ENCODE peak calls at places on chromosomes 6 and 20, in five cellular contexts. One of them, this sample, is unnamed.
A peak's percentile ranks its signal among the peaks of the same experiment; 100 is the strongest.

GRCh38 chr6:103122766-103123601 is 1729.5 kb downstream of the GRIK2 start:
- DNase-seq in left ventricle myocardium inferior: no peak
- DNase-seq in BJ: no peak
- DNase-seq in brain microvascular endothelial cell: peak; percentile 40
- DNase-seq in Peyer's patch: peak; percentile 50
- DNase-seq in this sample: peak; percentile 15

GRCh38 chr6:33826537-33826936 is 22.7 kb upstream of the MLN start:
- DNase-seq in Peyer's patch: no peak
- DNase-seq in BJ: no peak
- DNase-seq in left ventricle myocardium inferior: no peak
- DNase-seq in brain microvascular endothelial cell: no peak
- DNase-seq in this sample: no peak

GRCh38 chr20:32477594-32478512 is 107.3 kb downstream of the NOL4L start:
- DNase-seq in Peyer's patch: no peak
- DNase-seq in BJ: no peak
- DNase-seq in left ventricle myocardium inferior: peak; percentile 14
- DNase-seq in brain microvascular endothelial cell: no peak
- DNase-seq in this sample: no peak

GRCh38 chr20:60838297-60838696 is 413.8 kb upstream of the CDH4 start:
- DNase-seq in Peyer's patch: no peak
- DNase-seq in BJ: no peak
- DNase-seq in brain microvascular endothelial cell: no peak
- DNase-seq in left ventricle myocardium inferior: no peak
- DNase-seq in this sample: no peak

GRCh38 chr20:50610212-50610718 is 81.1 kb downstream of the RIPOR3 start:
- DNase-seq in BJ: no peak
- DNase-seq in brain microvascular endothelial cell: no peak
- DNase-seq in Peyer's patch: no peak
- DNase-seq in left ventricle myocardium inferior: no peak
- DNase-seq in this sample: no peak

GRCh38 chr20:24718696-24719095 is 230.4 kb upstream of the CST7 start:
- DNase-seq in Peyer's patch: no peak
- DNase-seq in brain microvascular endothelial cell: no peak
- DNase-seq in left ventricle myocardium inferior: no peak
- DNase-seq in BJ: no peak
- DNase-seq in this sample: no peak

GRCh38 chr6:158053377-158054313 is 72.0 kb downstream of the SYNJ2 start:
- DNase-seq in brain microvascular endothelial cell: no peak
- DNase-seq in Peyer's patch: no peak
- DNase-seq in BJ: no peak
- DNase-seq in left ventricle myocardium inferior: no peak
- DNase-seq in this sample: no peak

GRCh38 chr6:32973934-32974333 is 5.5 kb downstream of the BRD2 start:
- DNase-seq in BJ: no peak
- DNase-seq in brain microvascular endothelial cell: peak; percentile 45
- DNase-seq in Peyer's patch: no peak
- DNase-seq in left ventricle myocardium inferior: no peak
- DNase-seq in this sample: peak; percentile 33

GRCh38 chr20:49877254-49877990 is 37.9 kb downstream of the SPATA2 start:
- DNase-seq in left ventricle myocardium inferior: no peak
- DNase-seq in BJ: no peak
- DNase-seq in brain microvascular endothelial cell: no peak
- DNase-seq in Peyer's patch: peak; percentile 10
- DNase-seq in this sample: no peak

GRCh38 chr6:34011298-34011697 is 134.6 kb downstream of the GRM4 start:
- DNase-seq in left ventricle myocardium inferior: no peak
- DNase-seq in Peyer's patch: no peak
- DNase-seq in brain microvascular endothelial cell: no peak
- DNase-seq in BJ: no peak
- DNase-seq in this sample: no peak

GRCh38 chr6:35568967-35569606 is 56.4 kb upstream of the TULP1 start:
- DNase-seq in brain microvascular endothelial cell: no peak
- DNase-seq in left ventricle myocardium inferior: peak; percentile 51
- DNase-seq in Peyer's patch: peak; percentile 79
- DNase-seq in BJ: no peak
- DNase-seq in this sample: no peak

GRCh38 chr20:63402860-63403220 is 41.7 kb upstream of the CHRNA4 start:
- DNase-seq in brain microvascular endothelial cell: no peak
- DNase-seq in Peyer's patch: no peak
- DNase-seq in left ventricle myocardium inferior: no peak
- DNase-seq in BJ: no peak
- DNase-seq in this sample: no peak

GRCh38 chr6:170030284-170031095 is 260.4 kb downstream of the DLL1 start:
- DNase-seq in BJ: no peak
- DNase-seq in brain microvascular endothelial cell: no peak
- DNase-seq in left ventricle myocardium inferior: peak; percentile 9
- DNase-seq in Peyer's patch: peak; percentile 31
- DNase-seq in this sample: no peak

GRCh38 chr20:62356948-62357667 is 10.0 kb downstream of the LAMA5 start:
- DNase-seq in left ventricle myocardium inferior: peak; percentile 75
- DNase-seq in Peyer's patch: no peak
- DNase-seq in BJ: no peak
- DNase-seq in brain microvascular endothelial cell: peak; percentile 64
- DNase-seq in this sample: peak; percentile 57

GRCh38 chr6:54282186-54282585 is 26.1 kb upstream of the TINAG start:
- DNase-seq in Peyer's patch: no peak
- DNase-seq in BJ: peak; percentile 92
- DNase-seq in left ventricle myocardium inferior: no peak
- DNase-seq in brain microvascular endothelial cell: peak; percentile 30
- DNase-seq in this sample: peak; percentile 59

GRCh38 chr20:34980543-34981213 is 25.0 kb downstream of the MYH7B start:
- DNase-seq in BJ: no peak
- DNase-seq in brain microvascular endothelial cell: no peak
- DNase-seq in Peyer's patch: no peak
- DNase-seq in left ventricle myocardium inferior: peak; percentile 61
- DNase-seq in this sample: no peak

GRCh38 chr20:23436681-23437080 is 2.8 kb upstream of the CSTL1 start:
- DNase-seq in BJ: no peak
- DNase-seq in Peyer's patch: no peak
- DNase-seq in left ventricle myocardium inferior: no peak
- DNase-seq in brain microvascular endothelial cell: peak; percentile 33
- DNase-seq in this sample: no peak

GRCh38 chr6:139942333-139942732 is 567.9 kb upstream of the CITED2 start:
- DNase-seq in brain microvascular endothelial cell: no peak
- DNase-seq in BJ: no peak
- DNase-seq in Peyer's patch: no peak
- DNase-seq in left ventricle myocardium inferior: no peak
- DNase-seq in this sample: no peak

GRCh38 chr6:36594816-36595167 is 630 bp downstream of the SRSF3 start:
- DNase-seq in brain microvascular endothelial cell: no peak
- DNase-seq in BJ: no peak
- DNase-seq in Peyer's patch: peak; percentile 40
- DNase-seq in left ventricle myocardium inferior: no peak
- DNase-seq in this sample: no peak

GRCh38 chr6:20811112-20811746 is 277.0 kb downstream of the CDKAL1 start:
- DNase-seq in Peyer's patch: no peak
- DNase-seq in brain microvascular endothelial cell: peak; percentile 99
- DNase-seq in BJ: peak; percentile 96
- DNase-seq in left ventricle myocardium inferior: no peak
- DNase-seq in this sample: peak; percentile 97

GRCh38 chr6:136657629-136658028 is 107.4 kb upstream of the MAP7 start:
- DNase-seq in BJ: no peak
- DNase-seq in brain microvascular endothelial cell: peak; percentile 54
- DNase-seq in left ventricle myocardium inferior: no peak
- DNase-seq in Peyer's patch: no peak
- DNase-seq in this sample: peak; percentile 19

GRCh38 chr20:45087115-45087785 is 13.7 kb downstream of the KCNS1 start:
- DNase-seq in left ventricle myocardium inferior: no peak
- DNase-seq in brain microvascular endothelial cell: no peak
- DNase-seq in Peyer's patch: no peak
- DNase-seq in BJ: no peak
- DNase-seq in this sample: no peak

GRCh38 chr6:53579338-53579737 is 34.4 kb upstream of the GCLC start:
- DNase-seq in brain microvascular endothelial cell: no peak
- DNase-seq in Peyer's patch: no peak
- DNase-seq in left ventricle myocardium inferior: no peak
- DNase-seq in BJ: no peak
- DNase-seq in this sample: no peak

GRCh38 chr6:47086051-47086770 is 44.1 kb upstream of the ADGRF1 start:
- DNase-seq in brain microvascular endothelial cell: no peak
- DNase-seq in BJ: no peak
- DNase-seq in left ventricle myocardium inferior: no peak
- DNase-seq in Peyer's patch: no peak
- DNase-seq in this sample: no peak

GRCh38 chr20:50312682-50313187 is 122.1 kb downstream of the CEBPB start:
- DNase-seq in BJ: peak; percentile 79
- DNase-seq in brain microvascular endothelial cell: no peak
- DNase-seq in Peyer's patch: peak; percentile 72
- DNase-seq in left ventricle myocardium inferior: peak; percentile 70
- DNase-seq in this sample: peak; percentile 90

GRCh38 chr6:38213275-38213674 is 393.7 kb downstream of the ZFAND3 start:
- DNase-seq in brain microvascular endothelial cell: no peak
- DNase-seq in Peyer's patch: no peak
- DNase-seq in BJ: no peak
- DNase-seq in left ventricle myocardium inferior: no peak
- DNase-seq in this sample: no peak

GRCh38 chr6:99467509-99468106 is 42.5 kb upstream of the PNISR start:
- DNase-seq in Peyer's patch: no peak
- DNase-seq in left ventricle myocardium inferior: no peak
- DNase-seq in brain microvascular endothelial cell: no peak
- DNase-seq in BJ: no peak
- DNase-seq in this sample: peak; percentile 16

GRCh38 chr6:136226027-136226673 is 24.0 kb downstream of the MTFR2 start:
- DNase-seq in BJ: no peak
- DNase-seq in brain microvascular endothelial cell: peak; percentile 30
- DNase-seq in left ventricle myocardium inferior: peak; percentile 27
- DNase-seq in Peyer's patch: peak; percentile 78
- DNase-seq in this sample: peak; percentile 21

GRCh38 chr6:13710552-13711383 is 867 bp downstream of the RANBP9 start:
- DNase-seq in BJ: no peak
- DNase-seq in brain microvascular endothelial cell: no peak
- DNase-seq in left ventricle myocardium inferior: peak; percentile 27
- DNase-seq in Peyer's patch: peak; percentile 73
- DNase-seq in this sample: no peak

GRCh38 chr6:80543598-80544181 is 437.2 kb downstream of the BCKDHB start:
- DNase-seq in BJ: no peak
- DNase-seq in brain microvascular endothelial cell: peak; percentile 91
- DNase-seq in left ventricle myocardium inferior: no peak
- DNase-seq in Peyer's patch: no peak
- DNase-seq in this sample: peak; percentile 39

GRCh38 chr6:136127856-136128255 is 122.3 kb downstream of the MTFR2 start:
- DNase-seq in left ventricle myocardium inferior: no peak
- DNase-seq in BJ: no peak
- DNase-seq in Peyer's patch: no peak
- DNase-seq in brain microvascular endothelial cell: no peak
- DNase-seq in this sample: no peak

GRCh38 chr20:9744551-9744950 is 94.3 kb downstream of the PAK5 start:
- DNase-seq in Peyer's patch: no peak
- DNase-seq in brain microvascular endothelial cell: no peak
- DNase-seq in BJ: no peak
- DNase-seq in left ventricle myocardium inferior: no peak
- DNase-seq in this sample: no peak

GRCh38 chr6:122651031-122651430 is 40.8 kb downstream of the PKIB start:
- DNase-seq in BJ: no peak
- DNase-seq in brain microvascular endothelial cell: no peak
- DNase-seq in left ventricle myocardium inferior: no peak
- DNase-seq in Peyer's patch: no peak
- DNase-seq in this sample: no peak

GRCh38 chr6:52416629-52417151 is 3.5 kb upstream of the EFHC1 start:
- DNase-seq in BJ: no peak
- DNase-seq in left ventricle myocardium inferior: no peak
- DNase-seq in Peyer's patch: no peak
- DNase-seq in brain microvascular endothelial cell: peak; percentile 59
- DNase-seq in this sample: peak; percentile 80

GRCh38 chr20:10673176-10673830 is 496 bp downstream of the JAG1 start:
- DNase-seq in BJ: no peak
- DNase-seq in brain microvascular endothelial cell: no peak
- DNase-seq in Peyer's patch: peak; percentile 53
- DNase-seq in left ventricle myocardium inferior: no peak
- DNase-seq in this sample: no peak

GRCh38 chr6:149566372-149567193 is at the start of gene GINM1:
- DNase-seq in left ventricle myocardium inferior: peak; percentile 53
- DNase-seq in brain microvascular endothelial cell: peak; percentile 17
- DNase-seq in BJ: no peak
- DNase-seq in Peyer's patch: peak; percentile 78
- DNase-seq in this sample: no peak
- TF ChIP-seq CTCF in left ventricle myocardium inferior: no peak
- TF ChIP-seq CTCF in brain microvascular endothelial cell: no peak
- TF ChIP-seq CTCF in BJ: no peak
- TF ChIP-seq CTCF in Peyer's patch: no peak
- TF ChIP-seq CTCF in this sample: no peak

DNA sequence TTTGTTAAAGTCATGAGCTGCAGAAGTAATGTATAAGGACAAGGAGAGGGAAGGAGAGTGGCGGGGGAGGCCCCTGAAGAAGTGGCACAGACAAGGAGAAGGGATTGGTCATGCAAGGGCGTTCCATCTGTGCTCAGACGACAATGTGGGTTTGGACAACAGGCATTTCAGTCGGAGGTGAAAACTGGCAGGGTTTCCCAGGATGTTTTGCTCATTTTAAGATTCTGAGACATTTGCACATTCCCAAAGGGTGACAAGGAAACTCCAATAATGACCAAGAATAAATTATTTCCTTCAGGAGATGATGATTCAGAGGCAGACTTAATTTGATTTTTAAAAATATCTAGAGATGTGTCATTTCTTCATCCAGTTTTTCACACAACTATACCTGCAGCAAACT is 181.8 kb downstream of the HIVEP2 start:
- DNase-seq in BJ: no peak
- DNase-seq in Peyer's patch: no peak
- DNase-seq in brain microvascular endothelial cell: no peak
- DNase-seq in left ventricle myocardium inferior: no peak
- DNase-seq in this sample: peak; percentile 28
- H3K36me3 ChIP-seq in BJ: no peaks in the 10 kb centered on the region
- H3K36me3 ChIP-seq in Peyer's patch: peaks cover 39% of the 10 kb centered on the region
- H3K36me3 ChIP-seq in brain microvascular endothelial cell: peaks cover 20% of the 10 kb centered on the region
- H3K36me3 ChIP-seq in left ventricle myocardium inferior: peaks cover 52% of the 10 kb centered on the region
- H3K36me3 ChIP-seq in this sample: peaks cover 10% of the 10 kb centered on the region

GRCh38 chr6:28743271-28743789 is 180.5 kb downstream of the TRIM27 start:
- DNase-seq in left ventricle myocardium inferior: no peak
- DNase-seq in Peyer's patch: no peak
- DNase-seq in BJ: no peak
- DNase-seq in brain microvascular endothelial cell: no peak
- DNase-seq in this sample: no peak

GRCh38 chr6:28747083-28747630 is 176.6 kb downstream of the TRIM27 start:
- DNase-seq in Peyer's patch: no peak
- DNase-seq in left ventricle myocardium inferior: no peak
- DNase-seq in brain microvascular endothelial cell: no peak
- DNase-seq in BJ: no peak
- DNase-seq in this sample: no peak

GRCh38 chr6:28738396-28738765 is 185.4 kb downstream of the TRIM27 start:
- DNase-seq in BJ: no peak
- DNase-seq in left ventricle myocardium inferior: no peak
- DNase-seq in brain microvascular endothelial cell: no peak
- DNase-seq in Peyer's patch: no peak
- DNase-seq in this sample: no peak

GRCh38 chr6:28741363-28741762 is 182.4 kb downstream of the TRIM27 start:
- DNase-seq in left ventricle myocardium inferior: no peak
- DNase-seq in brain microvascular endothelial cell: no peak
- DNase-seq in Peyer's patch: no peak
- DNase-seq in BJ: no peak
- DNase-seq in this sample: no peak

GRCh38 chr6:28742668-28743270 is 181.0 kb downstream of the TRIM27 start:
- DNase-seq in Peyer's patch: no peak
- DNase-seq in BJ: no peak
- DNase-seq in brain microvascular endothelial cell: peak; percentile 90
- DNase-seq in left ventricle myocardium inferior: no peak
- DNase-seq in this sample: peak; percentile 84
- H3K27me3 ChIP-seq in Peyer's patch: peaks cover 10% of the 10 kb centered on the region
- H3K27me3 ChIP-seq in BJ: peaks cover 9% of the 10 kb centered on the region
- H3K27me3 ChIP-seq in brain microvascular endothelial cell: peaks cover 8% of the 10 kb centered on the region
- H3K27me3 ChIP-seq in left ventricle myocardium inferior: peaks cover 95% of the 10 kb centered on the region
- H3K27me3 ChIP-seq in this sample: peaks cover 19% of the 10 kb centered on the region

GRCh38 chr20:53646550-53646949 is 52.9 kb upstream of the ZNF217 start:
- DNase-seq in Peyer's patch: no peak
- DNase-seq in BJ: no peak
- DNase-seq in brain microvascular endothelial cell: no peak
- DNase-seq in left ventricle myocardium inferior: no peak
- DNase-seq in this sample: no peak
- TF ChIP-seq CTCF in Peyer's patch: no peak
- TF ChIP-seq CTCF in BJ: no peak
- TF ChIP-seq CTCF in brain microvascular endothelial cell: no peak
- TF ChIP-seq CTCF in left ventricle myocardium inferior: no peak
- TF ChIP-seq CTCF in this sample: no peak

This sample was measured in bronchial epithelial cell.